ENCODE peak calls at places on chromosomes 1 and 21, in four cellular contexts. S is NT2/D1; W is CD8-positive, alpha-beta memory T cell; X is mesenchymal stem cell. G is an unnamed sample.
A peak's percentile ranks its signal among the peaks of the same experiment; 100 is the strongest.

GRCh38 chr21:32757804-32758203 is 13.8 kb downstream of the PAXBP1 start:
- DNase-seq in S (no peak), W (no peak), X (no peak), G (no peak)

GRCh38 chr1:55640708-55641473 is 425.7 kb upstream of the USP24 start:
- DNase-seq in S (no peak), W (no peak), X (peak; percentile 15), G (peak; percentile 69)

GRCh38 chr1:70372426-70372825 is 17.9 kb upstream of the ANKRD13C start:
- DNase-seq in S (no peak), W (no peak), X (no peak), G (no peak)

GRCh38 chr1:204647114-204647804 is 38.3 kb downstream of the LRRN2 start:
- DNase-seq in S (peak; percentile 75), W (no peak), X (peak; percentile 83), G (peak; percentile 82)

GRCh38 chr1:22673486-22674409 is 20.7 kb downstream of the C1QB start:
- DNase-seq in S (no peak), W (no peak), X (peak; percentile 59), G (peak; percentile 87)

GRCh38 chr1:172220376-172220775 is 200.1 kb upstream of the C1orf105 start:
- DNase-seq in S (no peak), W (no peak), X (no peak), G (no peak)

GRCh38 chr1:193952778-193953374 is 766.5 kb upstream of the B3GALT2 start:
- DNase-seq in S (no peak), W (no peak), X (no peak), G (no peak)

GRCh38 chr1:74712863-74713262 is 20.0 kb downstream of the CRYZ start:
- DNase-seq in S (no peak), W (no peak), X (peak; percentile 15), G (no peak)

GRCh38 chr1:51926171-51926812 is 47.8 kb upstream of the NRDC start:
- DNase-seq in S (no peak), W (no peak), X (peak; percentile 46), G (peak; percentile 58)

GRCh38 chr1:11730429-11730861 is 5.5 kb upstream of the AGTRAP start:
- DNase-seq in S (no peak), W (peak; percentile 34), X (peak; percentile 73), G (peak; percentile 72)

GRCh38 chr21:36792505-36792967 is 93.6 kb downstream of the SIM2 start:
- DNase-seq in S (no peak), W (no peak), X (peak; percentile 13), G (peak; percentile 12)

GRCh38 chr1:38577937-38578443 is 281.6 kb downstream of the RRAGC start:
- DNase-seq in S (no peak), W (no peak), X (no peak), G (no peak)
- H3K4me3 ChIP-seq in S (peak overlapping the region; percentile 54), W (no peak overlapping the region), X (no peak overlapping the region), G (no peak overlapping the region)

DNA sequence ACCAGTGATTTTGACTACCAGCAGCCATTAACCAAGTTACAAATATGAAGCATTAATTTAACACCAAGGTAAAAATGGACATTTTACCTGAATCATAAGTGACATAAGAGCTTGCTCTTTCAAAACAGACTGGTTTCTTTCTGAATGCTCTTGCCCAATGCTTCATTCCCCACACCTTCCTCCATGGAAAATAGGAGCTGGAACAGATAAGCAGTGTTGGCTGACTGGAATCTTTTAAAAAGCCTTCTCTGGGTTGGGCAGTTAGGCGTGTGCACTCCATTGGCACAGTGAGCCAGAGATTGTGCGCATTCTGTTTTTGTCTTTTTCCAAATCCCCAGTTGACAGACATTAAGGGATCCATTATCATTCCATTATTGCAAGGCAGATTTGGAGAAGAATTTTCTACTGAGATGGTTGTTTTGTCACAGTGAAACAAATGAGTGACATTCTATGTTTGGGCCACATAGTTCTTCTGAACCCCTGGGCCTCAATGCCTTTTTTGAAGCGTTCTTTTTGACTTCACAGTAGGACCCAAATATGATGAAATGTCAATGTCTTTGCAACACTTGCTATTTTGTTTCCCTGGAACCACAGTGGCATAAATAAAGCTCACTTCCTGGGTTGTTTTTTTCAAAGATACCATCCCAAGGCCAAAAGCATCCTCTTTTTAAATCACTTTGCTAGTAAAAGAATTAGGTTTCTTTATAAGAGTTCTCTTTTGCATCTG is 32.2 kb downstream of the LRRC8B start:
- DNase-seq in S (no peak), W (no peak), X (peak; percentile 28), G (no peak)
- H3K4me3 ChIP-seq in S (no peak overlapping the region), W (no peak overlapping the region), X (no peak overlapping the region), G (no peak overlapping the region)

DNA sequence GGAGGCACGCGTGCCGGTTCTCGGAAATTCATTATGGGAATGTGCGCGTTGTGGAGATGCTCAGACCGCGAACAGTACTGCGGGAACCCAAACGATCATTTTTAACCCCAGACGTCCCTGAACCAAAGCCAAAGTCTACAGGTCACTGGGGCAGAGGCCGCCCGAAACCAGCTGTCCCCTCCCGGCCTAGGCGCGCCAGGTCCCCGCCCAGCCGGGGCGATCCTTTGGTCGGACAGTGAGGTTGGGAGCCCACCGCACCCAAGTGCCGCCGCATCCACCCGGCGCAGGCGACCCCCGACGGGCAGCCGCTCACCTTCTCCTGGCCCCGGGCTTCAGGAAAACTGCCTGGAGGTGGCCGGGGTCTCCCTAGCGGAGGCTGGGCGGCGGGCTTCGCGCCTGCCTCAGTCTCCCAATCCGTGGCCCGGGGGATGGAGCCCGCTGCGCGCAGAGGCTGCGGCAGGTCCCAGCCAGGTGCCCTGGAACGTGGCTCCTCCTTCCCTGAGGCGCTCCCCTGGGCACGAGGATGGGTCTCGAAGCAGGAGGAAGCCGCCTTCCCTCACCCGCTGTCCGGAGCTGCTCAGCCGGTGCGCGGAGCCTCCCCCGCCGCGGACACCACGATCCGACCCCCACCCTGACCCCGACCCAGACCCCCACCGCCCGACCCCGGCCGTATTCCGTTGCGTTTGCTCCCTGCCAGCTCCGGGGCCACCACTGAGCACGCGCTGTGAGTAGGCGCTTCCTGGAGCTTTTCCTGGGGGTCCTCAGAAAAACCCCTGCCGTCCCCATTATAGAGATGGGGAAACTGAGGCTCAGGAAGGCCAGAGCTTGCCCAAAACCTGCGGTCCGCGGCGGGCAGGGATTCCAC is 8.1 kb upstream of the SLX9 start:
- DNase-seq in S (no peak), W (no peak), X (no peak), G (no peak)
- H3K4me3 ChIP-seq in S (peak overlapping the region; percentile 34), W (peak overlapping the region; percentile 81), X (peak overlapping the region; percentile 62), G (no peak overlapping the region)

DNA sequence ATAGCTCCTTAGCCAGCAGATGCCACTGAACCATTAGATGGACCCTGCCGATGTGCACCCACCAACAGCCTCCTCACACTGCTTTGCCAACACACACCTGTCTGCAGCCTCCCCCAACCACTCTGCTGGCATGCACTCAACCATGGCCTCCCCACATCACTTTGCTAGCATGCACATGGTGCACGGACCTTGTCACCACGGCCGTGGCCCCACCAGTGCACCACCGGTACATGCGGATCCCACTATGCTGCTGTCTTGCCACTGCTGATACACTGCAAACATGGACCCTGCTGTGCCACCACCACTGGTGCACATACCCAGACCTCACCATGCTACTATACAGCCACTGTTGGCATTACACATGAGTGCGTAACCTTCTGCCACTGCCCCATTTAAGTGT is 66.1 kb downstream of the HFM1 start:
- DNase-seq in S (no peak), W (no peak), X (no peak), G (no peak)
- H3K4me3 ChIP-seq in S (no peak overlapping the region), W (no peak overlapping the region), X (no peak overlapping the region), G (no peak overlapping the region)

GRCh38 chr1:102566182-102566581 is 542.1 kb downstream of the COL11A1 start:
- DNase-seq in S (no peak), W (no peak), X (no peak), G (no peak)
- H3K4me3 ChIP-seq in S (no peak overlapping the region), W (no peak overlapping the region), X (no peak overlapping the region), G (no peak overlapping the region)

GRCh38 chr21:42681296-42682206 is 28.1 kb downstream of the PDE9A start:
- DNase-seq in S (no peak), W (no peak), X (no peak), G (no peak)
- H3K4me3 ChIP-seq in S (no peak overlapping the region), W (no peak overlapping the region), X (no peak overlapping the region), G (no peak overlapping the region)

GRCh38 chr1:242016518-242016917 is 17.6 kb upstream of the MAP1LC3C start:
- DNase-seq in S (no peak), W (no peak), X (no peak), G (no peak)

GRCh38 chr1:242019018-242019417 is 20.1 kb upstream of the MAP1LC3C start:
- DNase-seq in S (no peak), W (no peak), X (no peak), G (no peak)

GRCh38 chr1:242011879-242012674 is 13.2 kb upstream of the MAP1LC3C start:
- DNase-seq in S (no peak), W (no peak), X (no peak), G (peak; percentile 59)

GRCh38 chr1:242017580-242018233 is 18.8 kb upstream of the MAP1LC3C start:
- DNase-seq in S (peak; percentile 38), W (no peak), X (peak; percentile 24), G (peak; percentile 49)
- H3K4me3 ChIP-seq in S (no peak overlapping the region), W (no peak overlapping the region), X (no peak overlapping the region), G (no peak overlapping the region)

DNA sequence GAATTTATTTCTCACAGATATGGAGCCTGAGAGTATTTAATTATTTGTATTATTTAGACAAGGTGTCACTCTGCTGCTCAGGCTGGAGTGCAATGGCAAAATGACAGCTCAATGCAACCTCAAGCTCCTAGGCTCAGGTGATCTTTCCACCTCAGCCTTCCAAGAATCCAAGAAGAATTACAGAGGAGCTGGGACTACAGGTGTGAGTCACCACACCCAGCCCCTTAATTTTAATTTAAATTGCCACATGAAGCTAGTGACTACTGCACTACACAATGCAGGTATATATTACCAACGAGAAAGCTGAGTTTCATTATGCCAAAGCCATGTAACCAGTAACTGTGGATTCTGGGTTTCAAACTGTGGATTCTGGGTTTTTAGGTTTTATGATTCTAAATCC is 2.1 kb downstream of the KHDC4 start:
- DNase-seq in S (no peak), W (no peak), X (no peak), G (no peak)
- H3K4me3 ChIP-seq in S (peak overlapping the region; percentile 2), W (peak overlapping the region; percentile 23), X (peak overlapping the region; percentile 92), G (peak overlapping the region; percentile 96)